ENCODE peak calls at places on chromosomes 1 and 21, in five cellular contexts. O is mesothelial cell of epicardium; V is left lung; T is thoracic aorta; W is stimulated activated naive CD8-positive, alpha-beta T cell treated with anti-CD3 and anti-CD28 coated beads, Interleukin-15, amount 100 ng/mL, for 72 hours. D is an unnamed sample.

GRCh38 chr1:22808846-22809501 is 98.3 kb downstream of the EPHB2 start:
- DNase-seq in O (no peak), T (no peak), W (no peak), V (peak), D (no peak)

GRCh38 chr1:198316681-198317080 is 159.9 kb downstream of the NEK7 start:
- DNase-seq in V (no peak), W (no peak), O (no peak), T (no peak), D (no peak)

GRCh38 chr1:109140384-109140783 is 26.5 kb downstream of the ELAPOR1 start:
- DNase-seq in T (no peak), W (no peak), V (no peak), O (no peak), D (no peak)

GRCh38 chr21:23887709-23888303 is 1719.5 kb downstream of the MRPL39 start:
- DNase-seq in V (no peak), T (no peak), W (peak), O (no peak), D (no peak)

GRCh38 chr1:236851871-236852270 is 56.8 kb downstream of the MTR start:
- DNase-seq in T (no peak), W (no peak), O (no peak), V (no peak), D (no peak)

GRCh38 chr1:24020032-24020431 is 39.9 kb upstream of the SRSF10 start:
- DNase-seq in W (no peak), O (no peak), V (no peak), T (no peak), D (no peak)

GRCh38 chr1:239815074-239815473 is 276.6 kb upstream of the FMN2 start:
- DNase-seq in W (no peak), O (no peak), V (no peak), T (no peak), D (no peak)

GRCh38 chr21:46459356-46460112 is 843 bp downstream of the DIP2A start:
- DNase-seq in V (peak), W (peak), T (no peak), O (no peak), D (peak)

GRCh38 chr1:194102607-194103006 is 916.2 kb upstream of the B3GALT2 start:
- DNase-seq in O (no peak), T (no peak), W (no peak), V (no peak), D (no peak)

GRCh38 chr1:20829946-20830345 is 42.8 kb upstream of the HP1BP3 start:
- DNase-seq in V (no peak), W (no peak), O (no peak), T (no peak), D (no peak)

GRCh38 chr1:185646202-185646683 is 87.9 kb upstream of the HMCN1 start:
- DNase-seq in T (no peak), O (peak), W (no peak), V (no peak), D (no peak)

GRCh38 chr21:17467392-17467791 is 45.5 kb upstream of the CXADR start:
- DNase-seq in W (no peak), V (no peak), O (no peak), T (no peak), D (no peak)

GRCh38 chr1:29453502-29454240 is 217.3 kb downstream of the PTPRU start:
- DNase-seq in W (no peak), O (no peak), T (no peak), V (no peak), D (peak)

GRCh38 chr1:206685256-206685748 is 597 bp downstream of the MAPKAPK2 start:
- DNase-seq in O (peak), T (no peak), W (peak), V (no peak), D (no peak)

GRCh38 chr21:39430457-39430856 is 15.1 kb downstream of the LCA5L start:
- DNase-seq in T (no peak), V (no peak), O (no peak), W (no peak), D (no peak)

GRCh38 chr1:115969509-115969908 is 6.8 kb upstream of the SLC22A15 start:
- DNase-seq in T (no peak), W (no peak), V (no peak), O (no peak), D (no peak)

GRCh38 chr1:208201241-208201640 is 42.9 kb downstream of the PLXNA2 start:
- DNase-seq in W (no peak), V (no peak), O (no peak), T (peak), D (no peak)

GRCh38 chr1:201689647-201690046 is 139.3 kb upstream of the IPO9 start:
- DNase-seq in V (no peak), W (no peak), O (no peak), T (no peak), D (no peak)